ENCODE peak calls at places on chromosomes 3 and 15, in ten cellular contexts. P is stimulated activated CD4-positive, alpha-beta T cell treated with anti-CD3 and anti-CD28 coated beads, Interleukin-4, amount 100 ng/mL, for 1 hour; S is islet precursor cell; E is glutamatergic neuron; V is T-helper 1 cell; J is naive B cell; U is stimulated activated effector memory CD8-positive, alpha-beta T cell treated with anti-CD3 and anti-CD28 coated beads, Interleukin-12 subunit alpha, Interleukin-12 subunit beta, amount 100 ng/mL, for 72 hours; M is SK-N-SH; X is GDM1; B is ecto neural progenitor cell. L is an unnamed sample.

GRCh38 chr3:151499198-151499597 is 38.3 kb upstream of the IGSF10 start:
- DNase-seq in M (no peak), J (no peak), B (no peak), E (no peak), X (no peak), P (no peak), S (no peak), U (no peak), V (no peak), L (no peak)

GRCh38 chr15:66819084-66819483 is 117.0 kb downstream of the SMAD6 start:
- DNase-seq in B (no peak), S (no peak), J (no peak), X (no peak), M (no peak), U (no peak), E (no peak), P (no peak), V (no peak), L (no peak)

GRCh38 chr3:13124631-13125030 is 51.4 kb upstream of the IQSEC1 start:
- DNase-seq in S (peak), E (no peak), P (no peak), V (no peak), M (no peak), J (no peak), X (no peak), B (no peak), U (no peak), L (no peak)

GRCh38 chr3:22296641-22297040 is 545.6 kb upstream of the ZNF385D start:
- DNase-seq in E (no peak), S (no peak), P (no peak), M (peak), J (no peak), B (no peak), V (no peak), X (no peak), U (no peak), L (no peak)

GRCh38 chr3:190718097-190718496 is 144.4 kb downstream of the GMNC start:
- DNase-seq in U (no peak), M (no peak), X (no peak), E (no peak), V (no peak), S (no peak), J (no peak), P (no peak), B (no peak), L (peak)

GRCh38 chr15:66241301-66241700 is 12.2 kb downstream of the MEGF11 start:
- DNase-seq in P (no peak), S (no peak), X (no peak), M (no peak), E (no peak), J (no peak), U (no peak), V (no peak), B (no peak), L (no peak)

GRCh38 chr15:69860921-69861320 is 236.8 kb downstream of the TLE3 start:
- DNase-seq in J (no peak), V (no peak), B (no peak), U (no peak), S (no peak), X (no peak), E (no peak), M (no peak), P (no peak), L (no peak)

GRCh38 chr3:86865506-86865905 is 125.4 kb downstream of the VGLL3 start:
- DNase-seq in M (no peak), E (no peak), V (no peak), U (no peak), X (no peak), S (no peak), J (no peak), B (no peak), P (no peak), L (no peak)

GRCh38 chr15:32849769-32850668 is 132.2 kb downstream of the GREM1 start:
- DNase-seq in J (no peak), M (no peak), P (no peak), U (no peak), X (no peak), B (no peak), E (no peak), V (no peak), S (no peak), L (no peak)

GRCh38 chr3:190339130-190339529 is 16.9 kb upstream of the CLDN1 start:
- DNase-seq in E (no peak), S (no peak), U (no peak), X (no peak), B (no peak), J (no peak), P (no peak), V (no peak), M (no peak), L (no peak)

GRCh38 chr15:32651229-32651837 is 9.8 kb downstream of the SCG5 start:
- DNase-seq in S (peak), M (peak), U (peak), P (peak), E (peak), J (peak), V (peak), X (peak), B (peak), L (peak)

GRCh38 chr15:77589839-77590238 is 42.9 kb downstream of the LINGO1 start:
- DNase-seq in U (no peak), P (no peak), E (no peak), V (no peak), S (peak), J (no peak), X (no peak), B (no peak), M (no peak), L (no peak)

GRCh38 chr3:69145688-69146087 is 23.3 kb upstream of the LMOD3 start:
- DNase-seq in P (no peak), S (no peak), B (no peak), V (no peak), J (no peak), E (no peak), X (no peak), M (no peak), U (no peak), L (no peak)

GRCh38 chr3:64343692-64344440 is 118.6 kb upstream of the PRICKLE2 start:
- DNase-seq in J (no peak), S (no peak), P (no peak), U (no peak), E (no peak), X (no peak), M (peak), B (no peak), V (no peak), L (no peak)

GRCh38 chr3:51710631-51711351 is 3.9 kb downstream of the GRM2 start:
- DNase-seq in V (no peak), E (no peak), S (peak), P (no peak), X (no peak), M (peak), J (no peak), B (peak), U (no peak), L (no peak)

GRCh38 chr3:71680588-71680987 is 44.6 kb downstream of the EIF4E3 start:
- DNase-seq in V (no peak), M (no peak), J (no peak), S (no peak), X (no peak), U (no peak), B (no peak), E (no peak), P (no peak), L (no peak)

GRCh38 chr3:171379281-171379680 is 80.9 kb downstream of the TNIK start:
- DNase-seq in B (no peak), M (no peak), X (no peak), S (peak), U (no peak), E (no peak), V (no peak), J (no peak), P (no peak), L (no peak)

GRCh38 chr3:75983609-75984290 is 198.4 kb upstream of the ZNF717 start:
- DNase-seq in V (no peak), J (no peak), M (no peak), B (no peak), P (no peak), S (no peak), E (no peak), X (no peak), U (no peak), L (no peak)

GRCh38 chr3:69744507-69744906 is 5.2 kb downstream of the MITF start:
- DNase-seq in M (no peak), V (no peak), J (no peak), E (no peak), B (no peak), X (no peak), P (no peak), U (no peak), S (no peak), L (no peak)

GRCh38 chr15:43105077-43105769 is 615 bp downstream of the UBR1 start:
- DNase-seq in J (no peak), U (peak), B (peak), P (no peak), X (no peak), M (peak), S (no peak), E (no peak), V (no peak), L (peak)

GRCh38 chr15:90588427-90588826 is 58.7 kb downstream of the CRTC3 start:
- DNase-seq in U (no peak), J (no peak), P (no peak), V (no peak), M (no peak), E (no peak), S (no peak), X (no peak), B (no peak), L (no peak)

GRCh38 chr15:55564347-55565145 is 23.6 kb downstream of the PYGO1 start:
- DNase-seq in V (no peak), J (no peak), X (no peak), M (no peak), P (no peak), E (no peak), U (no peak), S (no peak), B (no peak), L (no peak)

GRCh38 chr3:153783106-153783505 is 338.1 kb upstream of the ARHGEF26 start:
- DNase-seq in J (no peak), U (no peak), E (peak), P (no peak), V (no peak), S (peak), M (no peak), B (no peak), X (no peak), L (peak)

GRCh38 chr15:89072277-89072869 is 15.9 kb upstream of the ABHD2 start:
- DNase-seq in E (no peak), V (no peak), U (no peak), P (no peak), X (no peak), M (no peak), S (no peak), B (no peak), J (no peak), L (no peak)

GRCh38 chr15:47737424-47737823 is 20.1 kb downstream of the SEMA6D start:
- DNase-seq in S (no peak), P (no peak), J (no peak), M (no peak), E (no peak), U (no peak), X (no peak), B (no peak), V (no peak), L (no peak)

GRCh38 chr3:144636833-144637232 is 665.2 kb downstream of the DIPK2A start:
- DNase-seq in P (no peak), S (peak), M (no peak), E (peak), X (no peak), B (peak), V (no peak), J (no peak), U (no peak), L (peak)

GRCh38 chr3:129795596-129795995 is 97.9 kb downstream of the TMCC1 start:
- DNase-seq in V (no peak), J (no peak), S (peak), B (no peak), U (no peak), P (no peak), E (no peak), X (no peak), M (no peak), L (no peak)

GRCh38 chr3:88991496-88991895 is 115.9 kb upstream of the EPHA3 start:
- DNase-seq in X (no peak), M (no peak), J (no peak), V (no peak), B (no peak), P (no peak), S (no peak), E (no peak), U (no peak), L (no peak)

GRCh38 chr3:34364345-34364744 is 565.9 kb downstream of the PDCD6IP start:
- DNase-seq in P (no peak), U (no peak), E (no peak), B (no peak), X (no peak), V (no peak), M (no peak), J (no peak), S (peak), L (peak)

GRCh38 chr15:65896231-65896630 is 26.9 kb downstream of the RAB11A start:
- DNase-seq in X (no peak), J (no peak), M (no peak), U (no peak), V (no peak), P (no peak), B (no peak), E (no peak), S (no peak), L (no peak)

GRCh38 chr3:41601404-41601987 is 360.4 kb downstream of the ULK4 start:
- DNase-seq in J (no peak), B (no peak), E (no peak), U (no peak), S (no peak), P (no peak), M (no peak), X (no peak), V (no peak), L (no peak)

GRCh38 chr3:52021869-52022268 is 26.2 kb upstream of the RPL29 start:
- DNase-seq in B (no peak), P (no peak), M (peak), S (no peak), E (no peak), J (no peak), U (no peak), V (no peak), X (no peak), L (no peak)

GRCh38 chr15:66115568-66116206 is 137.9 kb downstream of the MEGF11 start:
- DNase-seq in B (no peak), V (peak), S (no peak), J (no peak), X (no peak), E (no peak), M (no peak), P (no peak), U (no peak), L (no peak)

GRCh38 chr3:184262166-184262926 is 993 bp upstream of the CAMK2N2 start:
- DNase-seq in P (peak), M (peak), B (no peak), E (peak), U (no peak), X (no peak), J (peak), V (no peak), S (no peak), L (no peak)

GRCh38 chr15:30956216-30956803 is 35.1 kb downstream of the MTMR10 start:
- DNase-seq in V (no peak), M (no peak), X (no peak), B (no peak), E (no peak), S (no peak), U (no peak), J (no peak), P (no peak), L (no peak)

GRCh38 chr15:98596131-98596530 is 52.2 kb upstream of the IGF1R start:
- DNase-seq in J (no peak), S (no peak), M (no peak), X (no peak), E (no peak), B (no peak), U (no peak), V (no peak), P (no peak), L (no peak)

GRCh38 chr3:60274646-60275045 is 976.6 kb downstream of the FHIT start:
- DNase-seq in S (no peak), U (no peak), P (no peak), B (no peak), J (no peak), X (no peak), E (no peak), V (no peak), M (no peak), L (no peak)

GRCh38 chr3:125220681-125221429 is 8.3 kb upstream of the SLC12A8 start:
- DNase-seq in S (no peak), U (no peak), V (no peak), P (no peak), B (no peak), J (no peak), E (no peak), M (no peak), X (no peak), L (peak)

GRCh38 chr15:90915808-90916440 is 12.8 kb downstream of the MAN2A2 start:
- DNase-seq in B (no peak), J (no peak), U (no peak), X (peak), M (no peak), E (no peak), V (no peak), S (peak), P (no peak), L (no peak)

L was measured in ELF-1.